ENCODE peak calls at places on chromosomes 6 and 20, in five cellular contexts. One of them, this sample, is unnamed.

GRCh38 chr6:15444881-15445280 is 199.0 kb downstream of the JARID2 start:
- DNase-seq in stimulated activated CD4-positive, alpha-beta T cell treated with anti-CD3 and anti-CD28 coated beads, Interleukin-12 subunit alpha, Interleukin-12 subunit beta, amount 100 ng/mL, for 24 hours: no peak
- DNase-seq in HEK293T: no peak
- DNase-seq in cardiac muscle cell: no peak
- DNase-seq in globus pallidus: peak
- DNase-seq in this sample: no peak

GRCh38 chr6:54802775-54803631 is 43.6 kb upstream of the FAM83B start:
- DNase-seq in stimulated activated CD4-positive, alpha-beta T cell treated with anti-CD3 and anti-CD28 coated beads, Interleukin-12 subunit alpha, Interleukin-12 subunit beta, amount 100 ng/mL, for 24 hours: no peak
- DNase-seq in globus pallidus: no peak
- DNase-seq in cardiac muscle cell: peak
- DNase-seq in HEK293T: no peak
- DNase-seq in this sample: no peak

GRCh38 chr6:113017316-113017715 is 670.2 kb downstream of the RFPL4B start:
- DNase-seq in stimulated activated CD4-positive, alpha-beta T cell treated with anti-CD3 and anti-CD28 coated beads, Interleukin-12 subunit alpha, Interleukin-12 subunit beta, amount 100 ng/mL, for 24 hours: no peak
- DNase-seq in cardiac muscle cell: no peak
- DNase-seq in globus pallidus: no peak
- DNase-seq in HEK293T: no peak
- DNase-seq in this sample: no peak

GRCh38 chr6:82030301-82030700 is 217.2 kb downstream of the IBTK start:
- DNase-seq in cardiac muscle cell: no peak
- DNase-seq in stimulated activated CD4-positive, alpha-beta T cell treated with anti-CD3 and anti-CD28 coated beads, Interleukin-12 subunit alpha, Interleukin-12 subunit beta, amount 100 ng/mL, for 24 hours: no peak
- DNase-seq in globus pallidus: no peak
- DNase-seq in HEK293T: no peak
- DNase-seq in this sample: no peak

GRCh38 chr20:10622657-10623418 is 51.0 kb downstream of the JAG1 start:
- DNase-seq in HEK293T: no peak
- DNase-seq in globus pallidus: no peak
- DNase-seq in cardiac muscle cell: peak
- DNase-seq in stimulated activated CD4-positive, alpha-beta T cell treated with anti-CD3 and anti-CD28 coated beads, Interleukin-12 subunit alpha, Interleukin-12 subunit beta, amount 100 ng/mL, for 24 hours: no peak
- DNase-seq in this sample: no peak

GRCh38 chr20:49685809-49686208 is 27.9 kb downstream of the B4GALT5 start:
- DNase-seq in globus pallidus: no peak
- DNase-seq in cardiac muscle cell: peak
- DNase-seq in HEK293T: no peak
- DNase-seq in stimulated activated CD4-positive, alpha-beta T cell treated with anti-CD3 and anti-CD28 coated beads, Interleukin-12 subunit alpha, Interleukin-12 subunit beta, amount 100 ng/mL, for 24 hours: no peak
- DNase-seq in this sample: no peak

GRCh38 chr6:22631101-22631500 is 61.7 kb downstream of the HDGFL1 start:
- DNase-seq in HEK293T: no peak
- DNase-seq in globus pallidus: no peak
- DNase-seq in cardiac muscle cell: peak
- DNase-seq in stimulated activated CD4-positive, alpha-beta T cell treated with anti-CD3 and anti-CD28 coated beads, Interleukin-12 subunit alpha, Interleukin-12 subunit beta, amount 100 ng/mL, for 24 hours: no peak
- DNase-seq in this sample: no peak

GRCh38 chr6:134079406-134079921 is 27.0 kb upstream of the SLC2A12 start:
- DNase-seq in globus pallidus: no peak
- DNase-seq in HEK293T: no peak
- DNase-seq in stimulated activated CD4-positive, alpha-beta T cell treated with anti-CD3 and anti-CD28 coated beads, Interleukin-12 subunit alpha, Interleukin-12 subunit beta, amount 100 ng/mL, for 24 hours: no peak
- DNase-seq in cardiac muscle cell: no peak
- DNase-seq in this sample: no peak

GRCh38 chr20:9389321-9389720 is 125.1 kb upstream of the LAMP5 start:
- DNase-seq in globus pallidus: no peak
- DNase-seq in stimulated activated CD4-positive, alpha-beta T cell treated with anti-CD3 and anti-CD28 coated beads, Interleukin-12 subunit alpha, Interleukin-12 subunit beta, amount 100 ng/mL, for 24 hours: no peak
- DNase-seq in cardiac muscle cell: no peak
- DNase-seq in HEK293T: no peak
- DNase-seq in this sample: no peak

GRCh38 chr6:114718716-114719270 is 376.0 kb upstream of the HS3ST5 start:
- DNase-seq in HEK293T: no peak
- DNase-seq in stimulated activated CD4-positive, alpha-beta T cell treated with anti-CD3 and anti-CD28 coated beads, Interleukin-12 subunit alpha, Interleukin-12 subunit beta, amount 100 ng/mL, for 24 hours: no peak
- DNase-seq in cardiac muscle cell: no peak
- DNase-seq in globus pallidus: no peak
- DNase-seq in this sample: no peak

GRCh38 chr6:131572686-131573415 is at the start of gene ARG1:
- DNase-seq in HEK293T: no peak
- DNase-seq in cardiac muscle cell: no peak
- DNase-seq in globus pallidus: no peak
- DNase-seq in stimulated activated CD4-positive, alpha-beta T cell treated with anti-CD3 and anti-CD28 coated beads, Interleukin-12 subunit alpha, Interleukin-12 subunit beta, amount 100 ng/mL, for 24 hours: no peak
- DNase-seq in this sample: no peak

GRCh38 chr20:577167-577791 is 32.8 kb downstream of the TCF15 start:
- DNase-seq in stimulated activated CD4-positive, alpha-beta T cell treated with anti-CD3 and anti-CD28 coated beads, Interleukin-12 subunit alpha, Interleukin-12 subunit beta, amount 100 ng/mL, for 24 hours: no peak
- DNase-seq in HEK293T: peak
- DNase-seq in globus pallidus: no peak
- DNase-seq in cardiac muscle cell: peak
- DNase-seq in this sample: no peak

GRCh38 chr6:127855542-127856159 is 45.2 kb downstream of the THEMIS start:
- DNase-seq in cardiac muscle cell: peak
- DNase-seq in globus pallidus: peak
- DNase-seq in stimulated activated CD4-positive, alpha-beta T cell treated with anti-CD3 and anti-CD28 coated beads, Interleukin-12 subunit alpha, Interleukin-12 subunit beta, amount 100 ng/mL, for 24 hours: peak
- DNase-seq in HEK293T: peak
- DNase-seq in this sample: no peak

GRCh38 chr6:32945106-32945761 is 4.4 kb upstream of the HLA-DMB start:
- DNase-seq in globus pallidus: no peak
- DNase-seq in cardiac muscle cell: no peak
- DNase-seq in stimulated activated CD4-positive, alpha-beta T cell treated with anti-CD3 and anti-CD28 coated beads, Interleukin-12 subunit alpha, Interleukin-12 subunit beta, amount 100 ng/mL, for 24 hours: no peak
- DNase-seq in HEK293T: no peak
- DNase-seq in this sample: no peak

GRCh38 chr20:47492284-47492683 is 9.4 kb upstream of the NCOA3 start:
- DNase-seq in stimulated activated CD4-positive, alpha-beta T cell treated with anti-CD3 and anti-CD28 coated beads, Interleukin-12 subunit alpha, Interleukin-12 subunit beta, amount 100 ng/mL, for 24 hours: no peak
- DNase-seq in cardiac muscle cell: no peak
- DNase-seq in HEK293T: no peak
- DNase-seq in globus pallidus: no peak
- DNase-seq in this sample: no peak

GRCh38 chr20:25076731-25077609 is 5.0 kb downstream of the VSX1 start:
- DNase-seq in globus pallidus: peak
- DNase-seq in HEK293T: peak
- DNase-seq in stimulated activated CD4-positive, alpha-beta T cell treated with anti-CD3 and anti-CD28 coated beads, Interleukin-12 subunit alpha, Interleukin-12 subunit beta, amount 100 ng/mL, for 24 hours: no peak
- DNase-seq in cardiac muscle cell: peak
- DNase-seq in this sample: no peak

GRCh38 chr6:90978046-90978445 is 391.2 kb upstream of the MAP3K7 start:
- DNase-seq in globus pallidus: no peak
- DNase-seq in cardiac muscle cell: no peak
- DNase-seq in HEK293T: no peak
- DNase-seq in stimulated activated CD4-positive, alpha-beta T cell treated with anti-CD3 and anti-CD28 coated beads, Interleukin-12 subunit alpha, Interleukin-12 subunit beta, amount 100 ng/mL, for 24 hours: no peak
- DNase-seq in this sample: no peak

GRCh38 chr6:168496932-168497331 is 55.9 kb downstream of the SMOC2 start:
- DNase-seq in globus pallidus: no peak
- DNase-seq in cardiac muscle cell: no peak
- DNase-seq in stimulated activated CD4-positive, alpha-beta T cell treated with anti-CD3 and anti-CD28 coated beads, Interleukin-12 subunit alpha, Interleukin-12 subunit beta, amount 100 ng/mL, for 24 hours: no peak
- DNase-seq in HEK293T: no peak
- DNase-seq in this sample: no peak

GRCh38 chr6:41909727-41910126 is 11.2 kb downstream of the MED20 start:
- DNase-seq in HEK293T: no peak
- DNase-seq in cardiac muscle cell: no peak
- DNase-seq in stimulated activated CD4-positive, alpha-beta T cell treated with anti-CD3 and anti-CD28 coated beads, Interleukin-12 subunit alpha, Interleukin-12 subunit beta, amount 100 ng/mL, for 24 hours: no peak
- DNase-seq in globus pallidus: no peak
- DNase-seq in this sample: no peak

GRCh38 chr6:39847216-39847615 is 55.0 kb downstream of the DAAM2 start:
- DNase-seq in stimulated activated CD4-positive, alpha-beta T cell treated with anti-CD3 and anti-CD28 coated beads, Interleukin-12 subunit alpha, Interleukin-12 subunit beta, amount 100 ng/mL, for 24 hours: no peak
- DNase-seq in cardiac muscle cell: peak
- DNase-seq in HEK293T: no peak
- DNase-seq in globus pallidus: no peak
- DNase-seq in this sample: no peak

GRCh38 chr6:150766201-150766997 is 99.1 kb upstream of the MTHFD1L start:
- DNase-seq in HEK293T: no peak
- DNase-seq in cardiac muscle cell: peak
- DNase-seq in globus pallidus: no peak
- DNase-seq in stimulated activated CD4-positive, alpha-beta T cell treated with anti-CD3 and anti-CD28 coated beads, Interleukin-12 subunit alpha, Interleukin-12 subunit beta, amount 100 ng/mL, for 24 hours: no peak
- DNase-seq in this sample: no peak

GRCh38 chr20:32820698-32821378 is 1.1 kb downstream of the MAPRE1 start:
- DNase-seq in cardiac muscle cell: no peak
- DNase-seq in HEK293T: no peak
- DNase-seq in stimulated activated CD4-positive, alpha-beta T cell treated with anti-CD3 and anti-CD28 coated beads, Interleukin-12 subunit alpha, Interleukin-12 subunit beta, amount 100 ng/mL, for 24 hours: no peak
- DNase-seq in globus pallidus: no peak
- DNase-seq in this sample: no peak

GRCh38 chr6:137819740-137820139 is 47.3 kb upstream of the TNFAIP3 start:
- DNase-seq in globus pallidus: no peak
- DNase-seq in stimulated activated CD4-positive, alpha-beta T cell treated with anti-CD3 and anti-CD28 coated beads, Interleukin-12 subunit alpha, Interleukin-12 subunit beta, amount 100 ng/mL, for 24 hours: no peak
- DNase-seq in cardiac muscle cell: no peak
- DNase-seq in HEK293T: no peak
- DNase-seq in this sample: no peak

GRCh38 chr6:21201673-21202430 is 391.7 kb upstream of the SOX4 start:
- DNase-seq in HEK293T: peak
- DNase-seq in cardiac muscle cell: no peak
- DNase-seq in stimulated activated CD4-positive, alpha-beta T cell treated with anti-CD3 and anti-CD28 coated beads, Interleukin-12 subunit alpha, Interleukin-12 subunit beta, amount 100 ng/mL, for 24 hours: no peak
- DNase-seq in globus pallidus: peak
- DNase-seq in this sample: no peak

GRCh38 chr20:54347216-54347833 is 128.1 kb upstream of the DOK5 start:
- DNase-seq in cardiac muscle cell: no peak
- DNase-seq in HEK293T: no peak
- DNase-seq in globus pallidus: no peak
- DNase-seq in stimulated activated CD4-positive, alpha-beta T cell treated with anti-CD3 and anti-CD28 coated beads, Interleukin-12 subunit alpha, Interleukin-12 subunit beta, amount 100 ng/mL, for 24 hours: no peak
- DNase-seq in this sample: no peak

GRCh38 chr20:56328861-56329260 is 29.9 kb upstream of the FAM210B start:
- DNase-seq in stimulated activated CD4-positive, alpha-beta T cell treated with anti-CD3 and anti-CD28 coated beads, Interleukin-12 subunit alpha, Interleukin-12 subunit beta, amount 100 ng/mL, for 24 hours: no peak
- DNase-seq in HEK293T: no peak
- DNase-seq in globus pallidus: no peak
- DNase-seq in cardiac muscle cell: peak
- DNase-seq in this sample: peak

GRCh38 chr20:41131594-41132387 is 5.6 kb upstream of the PLCG1 start:
- DNase-seq in globus pallidus: no peak
- DNase-seq in HEK293T: no peak
- DNase-seq in cardiac muscle cell: no peak
- DNase-seq in stimulated activated CD4-positive, alpha-beta T cell treated with anti-CD3 and anti-CD28 coated beads, Interleukin-12 subunit alpha, Interleukin-12 subunit beta, amount 100 ng/mL, for 24 hours: no peak
- DNase-seq in this sample: peak

GRCh38 chr6:125132058-125132457 is 21.5 kb upstream of the TPD52L1 start:
- DNase-seq in stimulated activated CD4-positive, alpha-beta T cell treated with anti-CD3 and anti-CD28 coated beads, Interleukin-12 subunit alpha, Interleukin-12 subunit beta, amount 100 ng/mL, for 24 hours: no peak
- DNase-seq in globus pallidus: no peak
- DNase-seq in HEK293T: no peak
- DNase-seq in cardiac muscle cell: peak
- DNase-seq in this sample: no peak

GRCh38 chr6:25553502-25553901 is 98.5 kb upstream of the SCGN start:
- DNase-seq in HEK293T: no peak
- DNase-seq in globus pallidus: no peak
- DNase-seq in cardiac muscle cell: no peak
- DNase-seq in stimulated activated CD4-positive, alpha-beta T cell treated with anti-CD3 and anti-CD28 coated beads, Interleukin-12 subunit alpha, Interleukin-12 subunit beta, amount 100 ng/mL, for 24 hours: no peak
- DNase-seq in this sample: no peak

This sample was measured in RWPE2.